ENCODE peak calls at places on chromosomes 5 and 9, in five cellular contexts. Z, Y, W, C and M are unnamed samples.

GRCh38 chr5:68446487-68446894 is 230.9 kb downstream of the PIK3R1 start:
- DNase-seq in C (no peak), Y (no peak), W (no peak), Z (no peak), M (no peak)

GRCh38 chr5:27316283-27316675 is 277.9 kb upstream of the CDH9 start:
- DNase-seq in Z (no peak), C (no peak), Y (no peak), W (peak), M (no peak)

GRCh38 chr9:121075251-121076036 is 689 bp downstream of the CNTRL start:
- DNase-seq in W (peak), C (no peak), Z (no peak), Y (no peak), M (no peak)

GRCh38 chr5:88666761-88667186 is 216.2 kb downstream of the MEF2C start:
- DNase-seq in Z (no peak), W (peak), Y (no peak), C (peak), M (no peak)

GRCh38 chr5:58466939-58467338 is 7.1 kb upstream of the PLK2 start:
- DNase-seq in Y (no peak), C (peak), Z (peak), W (peak), M (no peak)

GRCh38 chr5:14400085-14400484 is 181.5 kb upstream of the OTULINL start:
- DNase-seq in W (peak), Z (no peak), Y (no peak), C (no peak), M (no peak)

GRCh38 chr5:179323026-179323571 is 22.2 kb downstream of the ADAMTS2 start:
- DNase-seq in C (no peak), Y (no peak), W (no peak), Z (no peak), M (peak)

GRCh38 chr9:92480332-92480771 is 2.0 kb downstream of the ASPN start:
- DNase-seq in C (no peak), Y (no peak), W (peak), Z (no peak), M (no peak)

GRCh38 chr5:137619191-137619870 is 116.6 kb downstream of the KLHL3 start:
- DNase-seq in Z (no peak), C (peak), Y (no peak), W (peak), M (peak)

GRCh38 chr5:170740586-170741205 is 42.8 kb upstream of the GABRP start:
- DNase-seq in Y (no peak), W (no peak), Z (no peak), C (peak), M (no peak)

GRCh38 chr5:78269088-78269703 is 25.3 kb downstream of the AP3B1 start:
- DNase-seq in C (no peak), Z (no peak), W (peak), Y (no peak), M (no peak)

GRCh38 chr5:94263068-94263467 is 355.3 kb downstream of the KIAA0825 start:
- DNase-seq in C (no peak), W (no peak), Z (no peak), Y (no peak), M (no peak)

GRCh38 chr9:37820142-37820541 is 19.5 kb downstream of the DCAF10 start:
- DNase-seq in W (no peak), Z (no peak), C (no peak), Y (no peak), M (no peak)

GRCh38 chr9:36820392-36820861 is 213.6 kb downstream of the PAX5 start:
- DNase-seq in C (no peak), W (no peak), Y (no peak), Z (no peak), M (no peak)